ENCODE peak calls at places on chromosomes 6 and 20, in nine cellular contexts. K, S, E, I, O, L, C, D and P are unnamed samples.
A peak's percentile ranks its signal among the peaks of the same experiment; 100 is the strongest.

GRCh38 chr20:1897486-1897885 is 2.3 kb downstream of the SIRPA start:
- DNase-seq in K (peak; percentile 61), S (no peak), E (no peak), I (peak; percentile 53), O (no peak), L (no peak), C (no peak), D (no peak), P (no peak)

GRCh38 chr6:104531591-104531990 is 328.1 kb downstream of the HACE1 start:
- DNase-seq in K (no peak), S (no peak), E (no peak), I (no peak), O (no peak), L (no peak), C (no peak), D (no peak), P (no peak)

GRCh38 chr6:81511423-81511822 is 241.1 kb downstream of the TENT5A start:
- DNase-seq in K (no peak), S (no peak), E (no peak), I (no peak), O (no peak), L (no peak), C (no peak), D (no peak), P (no peak)

GRCh38 chr6:160256445-160256844 is 2.2 kb downstream of the SLC22A2 start:
- DNase-seq in K (no peak), S (no peak), E (no peak), I (no peak), O (no peak), L (no peak), C (no peak), D (peak; percentile 54), P (no peak)

GRCh38 chr6:35432291-35432690 is 19.8 kb upstream of the FANCE start:
- DNase-seq in K (no peak), S (no peak), E (no peak), I (no peak), O (no peak), L (no peak), C (no peak), D (no peak), P (no peak)

GRCh38 chr6:143673638-143674037 is 4.1 kb upstream of the PHACTR2 start:
- DNase-seq in K (peak; percentile 94), S (peak; percentile 87), E (no peak), I (no peak), O (no peak), L (peak; percentile 45), C (no peak), D (peak; percentile 88), P (no peak)

GRCh38 chr6:100186552-100186951 is 192.5 kb upstream of the MCHR2 start:
- DNase-seq in K (peak; percentile 74), S (peak; percentile 72), E (no peak), I (no peak), O (no peak), L (no peak), C (no peak), D (peak; percentile 5), P (no peak)

GRCh38 chr20:25249198-25249931 is 1.5 kb downstream of the PYGB start:
- DNase-seq in K (peak; percentile 40), S (peak; percentile 25), E (no peak), I (no peak), O (no peak), L (no peak), C (no peak), D (no peak), P (no peak)

GRCh38 chr6:87944541-87944954 is 103.1 kb upstream of the SPACA1 start:
- DNase-seq in K (peak; percentile 87), S (peak; percentile 85), E (peak; percentile 82), I (no peak), O (no peak), L (peak; percentile 63), C (no peak), D (peak; percentile 93), P (peak; percentile 94)

GRCh38 chr6:5213851-5214507 is 46.8 kb downstream of the LYRM4 start:
- DNase-seq in K (peak; percentile 55), S (peak; percentile 47), E (no peak), I (peak; percentile 37), O (no peak), L (no peak), C (no peak), D (no peak), P (no peak)

GRCh38 chr6:10478187-10479040 is 42.7 kb upstream of the GCNT2 start:
- DNase-seq in K (peak; percentile 37), S (peak; percentile 28), E (no peak), I (no peak), O (no peak), L (no peak), C (no peak), D (peak; percentile 30), P (no peak)

GRCh38 chr20:41180599-41181333 is 43.4 kb downstream of the PLCG1 start:
- DNase-seq in K (no peak), S (no peak), E (no peak), I (peak; percentile 11), O (peak; percentile 6), L (peak; percentile 41), C (no peak), D (no peak), P (peak; percentile 64)

GRCh38 chr20:41183831-41184230 is 46.5 kb downstream of the PLCG1 start:
- DNase-seq in K (no peak), S (no peak), E (no peak), I (no peak), O (no peak), L (no peak), C (no peak), D (no peak), P (no peak)

GRCh38 chr20:41183391-41183790 is 46.0 kb downstream of the PLCG1 start:
- DNase-seq in K (no peak), S (no peak), E (no peak), I (no peak), O (peak; percentile 5), L (peak; percentile 24), C (no peak), D (no peak), P (no peak)

GRCh38 chr20:41181567-41181966 is 44.2 kb downstream of the PLCG1 start:
- DNase-seq in K (no peak), S (no peak), E (no peak), I (peak; percentile 12), O (peak; percentile 7), L (peak; percentile 9), C (no peak), D (no peak), P (no peak)

GRCh38 chr20:41182296-41183212 is 45.2 kb downstream of the PLCG1 start:
- DNase-seq in K (no peak), S (no peak), E (no peak), I (no peak), O (peak; percentile 7), L (peak; percentile 30), C (no peak), D (peak; percentile 80), P (peak; percentile 36)
- H3K27ac ChIP-seq in K (no peak overlapping the region), S (no peak overlapping the region), E (no peak overlapping the region), I (no peak overlapping the region), O (no peak overlapping the region), L (no peak overlapping the region), C (no peak overlapping the region), D (no peak overlapping the region), P (no peak overlapping the region)

DNA sequence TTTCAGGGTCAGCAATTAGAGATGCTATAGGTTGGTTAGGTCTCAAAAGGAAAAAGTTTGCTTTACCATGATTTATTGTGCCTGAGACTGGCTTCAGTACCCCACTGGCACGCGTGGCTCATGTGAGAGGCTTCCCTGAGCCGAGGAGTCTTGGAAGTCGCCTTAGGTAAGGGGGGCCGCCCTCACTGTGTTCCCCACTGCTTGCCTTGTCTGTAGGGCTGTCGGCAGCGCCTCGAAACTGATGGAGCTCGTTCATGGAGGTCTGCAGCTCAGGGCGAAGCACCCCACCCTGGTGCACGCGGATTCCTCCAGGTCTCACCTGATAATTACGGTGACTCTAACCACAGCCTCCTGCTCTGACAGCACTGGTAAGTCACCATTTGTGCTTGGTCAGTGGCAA is 39.2 kb downstream of the FRMD1 start:
- DNase-seq in K (no peak), S (no peak), E (no peak), I (no peak), O (no peak), L (no peak), C (no peak), D (no peak), P (no peak)
- H3K9me3 ChIP-seq in K (no peaks in the 10 kb centered on the region), S (no peaks in the 10 kb centered on the region), E (no peaks in the 10 kb centered on the region), I (peaks cover 16% of the 10 kb centered on the region), O (peaks cover 11% of the 10 kb centered on the region), L (peaks cover 27% of the 10 kb centered on the region), C (no peaks in the 10 kb centered on the region), D (peaks cover 27% of the 10 kb centered on the region), P (peaks cover 11% of the 10 kb centered on the region)

DNA sequence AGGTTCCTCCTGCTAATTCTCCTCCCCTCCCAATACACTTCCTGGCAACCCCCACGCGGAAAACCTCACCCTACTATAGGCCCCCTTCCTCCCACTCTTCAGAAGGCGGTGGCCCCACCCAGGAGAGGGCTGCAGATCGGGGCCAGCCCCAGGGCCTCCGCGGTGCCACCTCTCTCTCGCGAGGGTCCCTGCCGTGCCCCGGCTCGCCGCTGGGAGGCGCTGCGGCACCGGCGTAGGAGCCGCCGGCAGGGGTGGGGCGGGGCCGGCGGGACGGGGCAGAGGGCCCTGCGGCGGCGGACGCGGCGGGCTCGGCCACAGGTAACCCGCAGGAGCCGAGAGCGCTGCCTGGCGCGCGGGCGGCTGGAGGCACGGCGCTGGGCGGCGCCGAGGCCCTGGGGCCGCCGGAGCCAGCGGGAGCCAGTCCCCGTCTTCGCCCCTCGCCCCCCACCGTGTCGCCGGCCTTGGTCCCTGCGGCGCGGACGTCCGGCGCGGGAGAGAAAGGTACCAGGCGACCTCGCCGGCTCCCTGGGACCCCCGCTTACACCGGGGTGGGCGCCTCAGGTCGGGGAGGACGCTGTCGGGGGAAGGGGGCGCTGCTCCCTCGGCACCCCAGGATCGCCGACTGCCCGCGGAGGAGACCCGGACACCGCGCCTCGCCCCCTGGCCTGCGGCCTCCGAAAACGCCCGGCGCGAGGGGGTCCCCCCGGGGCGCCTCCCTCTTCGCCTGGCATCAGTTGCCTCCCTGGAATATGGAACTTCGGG is at the start of gene ANKRD6:
- DNase-seq in K (peak; percentile 67), S (peak; percentile 29), E (peak; percentile 78), I (peak; percentile 84), O (peak; percentile 82), L (peak; percentile 88), C (peak; percentile 72), D (peak; percentile 61), P (peak; percentile 94)
- H3K4me1 ChIP-seq in K (peaks cover 6% of the 10 kb centered on the region), S (no peaks in the 10 kb centered on the region), E (no peaks in the 10 kb centered on the region), I (peaks cover 2% of the 10 kb centered on the region), O (peaks cover 7% of the 10 kb centered on the region), L (peaks cover 25% of the 10 kb centered on the region), C (peaks cover 8% of the 10 kb centered on the region), D (peaks cover 22% of the 10 kb centered on the region), P (peaks cover 1% of the 10 kb centered on the region)

DNA sequence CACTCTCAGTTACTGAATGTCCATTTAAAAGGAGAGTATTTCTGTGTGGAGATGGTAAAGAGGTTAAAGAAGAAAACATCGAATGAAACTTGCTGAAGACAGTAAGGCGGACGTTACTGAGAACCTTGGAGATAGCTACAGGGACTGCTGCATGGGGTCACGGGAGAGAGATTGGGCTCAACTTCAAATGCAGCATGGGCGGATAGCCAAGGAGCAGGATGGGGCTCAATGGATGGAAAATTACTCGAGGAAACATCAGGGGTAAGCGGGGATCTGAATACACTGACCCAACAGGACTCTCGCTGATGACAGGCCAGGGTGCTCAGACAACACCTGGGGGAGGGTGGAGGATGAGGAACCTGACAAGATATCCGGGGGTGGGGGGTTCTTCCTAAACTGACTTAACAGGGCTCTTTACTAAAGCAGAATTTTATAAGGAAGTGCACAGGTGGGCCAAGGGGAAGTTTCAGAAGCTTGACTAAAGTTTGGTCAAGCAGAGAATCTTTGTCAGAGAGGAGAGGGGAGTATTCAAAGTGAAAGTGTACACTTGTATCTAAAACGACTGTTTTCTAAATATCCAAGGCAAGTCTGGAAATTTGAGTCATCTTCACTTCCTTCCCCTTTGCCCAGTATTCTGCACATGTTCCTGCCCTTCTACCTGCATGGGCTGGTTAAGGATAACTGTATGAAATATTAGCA is 22.8 kb downstream of the ECT2L start:
- DNase-seq in K (no peak), S (no peak), E (no peak), I (no peak), O (no peak), L (no peak), C (no peak), D (peak; percentile 49), P (no peak)
- H3K27ac ChIP-seq in K (no peak overlapping the region), S (no peak overlapping the region), E (no peak overlapping the region), I (no peak overlapping the region), O (no peak overlapping the region), L (peak overlapping the region; percentile 61), C (no peak overlapping the region), D (peak overlapping the region; percentile 98), P (no peak overlapping the region)